ENCODE peak calls at places on chromosome X, in seven cellular contexts. P is sigmoid colon, K is BJ, Y is endothelial cell, O is A549, J is NCI-H1694 treated with DMSO at 0.1 percent for 48 hours, E is IMR-90. S is an unnamed sample.

GRCh38 chrX:40496728-40497127 is 84.0 kb upstream of the ATP6AP2 start:
- DNase-seq in P (no peak), K (no peak), Y (peak; percentile 18), O (no peak), J (peak; percentile 66), E (peak; percentile 29), S (no peak)

GRCh38 chrX:154411322-154411980 is at the start of gene TAFAZZIN:
- DNase-seq in P (peak; percentile 89), K (no peak), Y (peak; percentile 71), O (peak; percentile 80), J (peak; percentile 30), E (peak; percentile 52), S (peak; percentile 78)

GRCh38 chrX:9678215-9678980 is 87.2 kb downstream of the GPR143 start:
- DNase-seq in P (no peak), K (no peak), Y (no peak), O (no peak), J (no peak), E (peak; percentile 63), S (no peak)

GRCh38 chrX:96407043-96407442 is 277.6 kb upstream of the DIAPH2 start:
- DNase-seq in P (no peak), K (no peak), Y (no peak), O (peak; percentile 62), J (no peak), E (peak; percentile 59), S (no peak)

GRCh38 chrX:102546818-102547493 is 30.4 kb upstream of the TMSB15A start:
- DNase-seq in P (no peak), K (no peak), Y (no peak), O (no peak), J (peak; percentile 33), E (no peak), S (no peak)

GRCh38 chrX:131746491-131746968 is 202.7 kb downstream of the OR13H1 start:
- DNase-seq in P (peak; percentile 93), K (no peak), Y (no peak), O (peak; percentile 92), J (peak; percentile 70), E (peak; percentile 86), S (no peak)

GRCh38 chrX:134801267-134801666 is 143.0 kb upstream of the PLAC1 start:
- DNase-seq in P (no peak), K (no peak), Y (no peak), O (peak; percentile 10), J (no peak), E (peak; percentile 32), S (no peak)

GRCh38 chrX:69968956-69969355 is 80.8 kb downstream of the AWAT2 start:
- DNase-seq in P (no peak), K (no peak), Y (no peak), O (no peak), J (peak; percentile 56), E (no peak), S (no peak)

GRCh38 chrX:110418220-110418856 is 59.7 kb downstream of the RTL9 start:
- DNase-seq in P (no peak), K (no peak), Y (peak; percentile 10), O (peak; percentile 49), J (no peak), E (peak; percentile 81), S (no peak)

GRCh38 chrX:151703487-151703886 is 8.2 kb downstream of the PRRG3 start:
- DNase-seq in P (no peak), K (no peak), Y (no peak), O (no peak), J (no peak), E (no peak), S (no peak)

GRCh38 chrX:22628275-22628674 is 355.6 kb downstream of the CBLL2 start:
- DNase-seq in P (no peak), K (no peak), Y (no peak), O (no peak), J (no peak), E (no peak), S (no peak)

GRCh38 chrX:40173662-40174593 is 76.2 kb upstream of the BCOR start:
- DNase-seq in P (peak; percentile 81), K (no peak), Y (peak; percentile 22), O (no peak), J (peak; percentile 60), E (no peak), S (peak; percentile 80)

GRCh38 chrX:131821945-131822622 is 201.0 kb upstream of the STK26 start:
- DNase-seq in P (peak; percentile 90), K (no peak), Y (no peak), O (peak; percentile 18), J (no peak), E (peak; percentile 85), S (peak; percentile 90)

GRCh38 chrX:51614353-51614752 is 4.4 kb downstream of the CENPVL3 start:
- DNase-seq in P (no peak), K (no peak), Y (no peak), O (peak; percentile 35), J (no peak), E (peak; percentile 59), S (no peak)

GRCh38 chrX:45324941-45325340 is 124.3 kb upstream of the DIPK2B start:
- DNase-seq in P (no peak), K (no peak), Y (no peak), O (no peak), J (no peak), E (peak; percentile 52), S (no peak)

GRCh38 chrX:1468250-1468772 is 15.6 kb upstream of the ASMTL start:
- DNase-seq in P (peak; percentile 53), K (no peak), Y (no peak), O (peak; percentile 52), J (no peak), E (no peak), S (peak; percentile 89)

GRCh38 chrX:103687073-103687695 is 685 bp upstream of the MORF4L2 start:
- DNase-seq in P (peak; percentile 95), K (no peak), Y (peak; percentile 72), O (peak; percentile 86), J (peak; percentile 78), E (peak; percentile 76), S (peak; percentile 79)

GRCh38 chrX:117743469-117744251 is 372.9 kb downstream of the KLHL13 start:
- DNase-seq in P (no peak), K (no peak), Y (peak; percentile 8), O (peak; percentile 5), J (peak; percentile 0), E (peak; percentile 1), S (no peak)

GRCh38 chrX:72243472-72243871 is 4.6 kb upstream of the ERCC6L start:
- DNase-seq in P (no peak), K (no peak), Y (no peak), O (no peak), J (no peak), E (peak; percentile 51), S (peak; percentile 40)

GRCh38 chrX:23901805-23902204 is 5.9 kb downstream of the APOO start:
- DNase-seq in P (peak; percentile 70), K (no peak), Y (peak; percentile 27), O (peak; percentile 92), J (peak; percentile 17), E (peak; percentile 77), S (peak; percentile 8)

GRCh38 chrX:34653811-34654210 is 3.3 kb downstream of the TMEM47 start:
- DNase-seq in P (no peak), K (no peak), Y (no peak), O (no peak), J (no peak), E (no peak), S (no peak)

S was measured in CD4-positive, CD25-positive, alpha-beta regulatory T cell.